ENCODE peak calls at places on chromosomes 4 and X, in four cellular contexts. One of them, this sample, is unnamed.

GRCh38 chr4:160835789-160836188 is 1328.0 kb downstream of the FSTL5 start:
- DNase-seq in K562: no peak
- DNase-seq in HepG2: no peak
- DNase-seq in GM12878: no peak
- DNase-seq in this sample: peak

GRCh38 chr4:171157462-171158082 is 655.6 kb upstream of the GALNTL6 start:
- DNase-seq in K562: peak
- DNase-seq in HepG2: no peak
- DNase-seq in GM12878: no peak
- DNase-seq in this sample: no peak

GRCh38 chr4:92551616-92552015 is 247.8 kb downstream of the GRID2 start:
- DNase-seq in K562: no peak
- DNase-seq in HepG2: no peak
- DNase-seq in GM12878: no peak
- DNase-seq in this sample: no peak

GRCh38 chr4:39044364-39044946 is 12.2 kb upstream of the TMEM156 start:
- DNase-seq in K562: peak
- DNase-seq in HepG2: peak
- DNase-seq in GM12878: peak
- DNase-seq in this sample: peak

GRCh38 chr4:74365761-74366160 is 816 bp downstream of the EREG start:
- DNase-seq in K562: peak
- DNase-seq in HepG2: no peak
- DNase-seq in GM12878: no peak
- DNase-seq in this sample: no peak

GRCh38 chrX:10190367-10190766 is 33.6 kb downstream of the CLCN4 start:
- DNase-seq in K562: peak
- DNase-seq in HepG2: peak
- DNase-seq in GM12878: no peak
- DNase-seq in this sample: peak

GRCh38 chr4:11650801-11651596 is 222.3 kb upstream of the HS3ST1 start:
- DNase-seq in K562: no peak
- DNase-seq in HepG2: no peak
- DNase-seq in GM12878: no peak
- DNase-seq in this sample: peak

GRCh38 chrX:51896626-51897025 is 3.2 kb downstream of the MAGED1 start:
- DNase-seq in K562: no peak
- DNase-seq in HepG2: no peak
- DNase-seq in GM12878: no peak
- DNase-seq in this sample: no peak

GRCh38 chr4:128582319-128582948 is 227.1 kb upstream of the JADE1 start:
- DNase-seq in K562: peak
- DNase-seq in HepG2: no peak
- DNase-seq in GM12878: no peak
- DNase-seq in this sample: no peak

GRCh38 chr4:99832313-99832712 is 15.7 kb downstream of the DAPP1 start:
- DNase-seq in K562: no peak
- DNase-seq in HepG2: no peak
- DNase-seq in GM12878: no peak
- DNase-seq in this sample: no peak

GRCh38 chr4:41177016-41177415 is 37.3 kb downstream of the APBB2 start:
- DNase-seq in K562: no peak
- DNase-seq in HepG2: peak
- DNase-seq in GM12878: no peak
- DNase-seq in this sample: no peak

GRCh38 chr4:184364100-184364921 is 110.0 kb downstream of the IRF2 start:
- DNase-seq in K562: no peak
- DNase-seq in HepG2: peak
- DNase-seq in GM12878: no peak
- DNase-seq in this sample: no peak

GRCh38 chr4:89137695-89138094 is 26.4 kb downstream of the TIGD2 start:
- DNase-seq in K562: no peak
- DNase-seq in HepG2: no peak
- DNase-seq in GM12878: no peak
- DNase-seq in this sample: no peak

GRCh38 chr4:24130637-24131036 is 240.8 kb upstream of the PPARGC1A start:
- DNase-seq in K562: no peak
- DNase-seq in HepG2: no peak
- DNase-seq in GM12878: no peak
- DNase-seq in this sample: no peak

GRCh38 chr4:729336-730315 is 24.0 kb downstream of the PCGF3 start:
- DNase-seq in K562: no peak
- DNase-seq in HepG2: no peak
- DNase-seq in GM12878: no peak
- DNase-seq in this sample: no peak

GRCh38 chrX:19650996-19651395 is 135.7 kb upstream of the MAP3K15 start:
- DNase-seq in K562: no peak
- DNase-seq in HepG2: no peak
- DNase-seq in GM12878: no peak
- DNase-seq in this sample: no peak

GRCh38 chr4:83013420-83013867 is 2.8 kb upstream of the LIN54 start:
- DNase-seq in K562: peak
- DNase-seq in HepG2: no peak
- DNase-seq in GM12878: no peak
- DNase-seq in this sample: no peak

GRCh38 chr4:53196872-53197759 is 168.7 kb downstream of the SCFD2 start:
- DNase-seq in K562: peak
- DNase-seq in HepG2: peak
- DNase-seq in GM12878: peak
- DNase-seq in this sample: peak

GRCh38 chr4:122577808-122578781 is 42.8 kb downstream of the IL21 start:
- DNase-seq in K562: peak
- DNase-seq in HepG2: peak
- DNase-seq in GM12878: no peak
- DNase-seq in this sample: peak

GRCh38 chrX:72478853-72479252 is 93.8 kb downstream of the HDAC8 start:
- DNase-seq in K562: no peak
- DNase-seq in HepG2: peak
- DNase-seq in GM12878: no peak
- DNase-seq in this sample: no peak

GRCh38 chrX:92232182-92232581 is 453.0 kb downstream of the PCDH11X start:
- DNase-seq in K562: no peak
- DNase-seq in HepG2: peak
- DNase-seq in GM12878: no peak
- DNase-seq in this sample: no peak

GRCh38 chrX:30196322-30196721 is 19.0 kb upstream of the MAGEB2 start:
- DNase-seq in K562: peak
- DNase-seq in HepG2: no peak
- DNase-seq in GM12878: no peak
- DNase-seq in this sample: peak

GRCh38 chr4:95638920-95639501 is 90.2 kb upstream of the UNC5C start:
- DNase-seq in K562: no peak
- DNase-seq in HepG2: no peak
- DNase-seq in GM12878: no peak
- DNase-seq in this sample: no peak

GRCh38 chr4:52996261-52997131 is 134.4 kb downstream of the RASL11B start:
- DNase-seq in K562: no peak
- DNase-seq in HepG2: no peak
- DNase-seq in GM12878: no peak
- DNase-seq in this sample: no peak

GRCh38 chr4:48100248-48100647 is 33.8 kb downstream of the TXK start:
- DNase-seq in K562: no peak
- DNase-seq in HepG2: no peak
- DNase-seq in GM12878: no peak
- DNase-seq in this sample: no peak

GRCh38 chr4:115720611-115721010 is 607.2 kb upstream of the NDST4 start:
- DNase-seq in K562: no peak
- DNase-seq in HepG2: no peak
- DNase-seq in GM12878: no peak
- DNase-seq in this sample: no peak

GRCh38 chrX:31260351-31260750 is 188.5 kb upstream of the FTHL17 start:
- DNase-seq in K562: no peak
- DNase-seq in HepG2: no peak
- DNase-seq in GM12878: no peak
- DNase-seq in this sample: no peak

GRCh38 chr4:25842229-25842840 is 20.5 kb downstream of the SEL1L3 start:
- DNase-seq in K562: no peak
- DNase-seq in HepG2: no peak
- DNase-seq in GM12878: peak
- DNase-seq in this sample: no peak

GRCh38 chr4:170674176-170674575 is 584.4 kb upstream of the AADAT start:
- DNase-seq in K562: no peak
- DNase-seq in HepG2: no peak
- DNase-seq in GM12878: no peak
- DNase-seq in this sample: no peak

GRCh38 chrX:109889289-109890006 is 113.5 kb upstream of the TMEM164 start:
- DNase-seq in K562: peak
- DNase-seq in HepG2: peak
- DNase-seq in GM12878: peak
- DNase-seq in this sample: no peak

GRCh38 chr4:109134921-109135320 is 167.5 kb downstream of the COL25A1 start:
- DNase-seq in K562: peak
- DNase-seq in HepG2: no peak
- DNase-seq in GM12878: no peak
- DNase-seq in this sample: no peak

DNA sequence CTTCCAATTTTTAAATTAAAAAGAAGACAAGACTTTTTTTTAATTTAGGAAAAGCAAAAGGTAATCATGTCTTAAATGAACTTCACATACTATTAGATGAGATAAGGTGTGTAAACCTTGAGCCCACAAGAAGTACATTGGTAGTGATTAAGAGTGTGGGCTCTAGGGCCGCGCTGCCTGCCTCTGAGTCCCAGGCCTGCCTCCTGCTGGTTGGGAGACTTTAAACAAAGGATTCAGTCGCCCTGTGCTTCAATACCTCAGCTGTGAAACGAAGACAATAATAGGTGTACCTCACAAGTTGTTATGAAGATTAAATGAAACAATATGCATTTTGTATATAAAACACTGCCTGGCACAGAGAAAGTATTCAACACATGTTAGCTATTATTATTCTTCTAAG is 95.9 kb upstream of the MYOZ2 start:
- DNase-seq in K562: peak
- DNase-seq in HepG2: no peak
- DNase-seq in GM12878: no peak
- DNase-seq in this sample: peak
- TF ChIP-seq YY1 in K562: no peak
- TF ChIP-seq YY1 in HepG2: no peak
- TF ChIP-seq YY1 in GM12878: no peak
- TF ChIP-seq YY1 in this sample: no peak

GRCh38 chr4:156190606-156191005 is 236.9 kb upstream of the CTSO start:
- DNase-seq in K562: no peak
- DNase-seq in HepG2: no peak
- DNase-seq in GM12878: no peak
- DNase-seq in this sample: no peak
- TF ChIP-seq ATF3 in K562: no peak
- TF ChIP-seq ATF3 in HepG2: no peak
- TF ChIP-seq ATF3 in GM12878: no peak
- TF ChIP-seq ATF3 in this sample: no peak

GRCh38 chrX:82541822-82542221 is 966.3 kb upstream of the POU3F4 start:
- DNase-seq in K562: no peak
- DNase-seq in HepG2: no peak
- DNase-seq in GM12878: no peak
- DNase-seq in this sample: no peak
- TF ChIP-seq REST in K562: no peak
- TF ChIP-seq REST in HepG2: no peak
- TF ChIP-seq REST in GM12878: no peak
- TF ChIP-seq REST in this sample: no peak

GRCh38 chr4:98260579-98261290 is 449 bp upstream of the RAP1GDS1 start:
- DNase-seq in K562: peak
- DNase-seq in HepG2: peak
- DNase-seq in GM12878: peak
- DNase-seq in this sample: peak
- TF ChIP-seq YY1 in K562: peak
- TF ChIP-seq YY1 in HepG2: peak
- TF ChIP-seq YY1 in GM12878: peak
- TF ChIP-seq YY1 in this sample: peak

GRCh38 chr4:144709793-144710525 is 64.0 kb downstream of the HHIP start:
- DNase-seq in K562: no peak
- DNase-seq in HepG2: no peak
- DNase-seq in GM12878: no peak
- DNase-seq in this sample: peak
- TF ChIP-seq ATF3 in K562: no peak
- TF ChIP-seq ATF3 in HepG2: no peak
- TF ChIP-seq ATF3 in GM12878: no peak
- TF ChIP-seq ATF3 in this sample: no peak

DNA sequence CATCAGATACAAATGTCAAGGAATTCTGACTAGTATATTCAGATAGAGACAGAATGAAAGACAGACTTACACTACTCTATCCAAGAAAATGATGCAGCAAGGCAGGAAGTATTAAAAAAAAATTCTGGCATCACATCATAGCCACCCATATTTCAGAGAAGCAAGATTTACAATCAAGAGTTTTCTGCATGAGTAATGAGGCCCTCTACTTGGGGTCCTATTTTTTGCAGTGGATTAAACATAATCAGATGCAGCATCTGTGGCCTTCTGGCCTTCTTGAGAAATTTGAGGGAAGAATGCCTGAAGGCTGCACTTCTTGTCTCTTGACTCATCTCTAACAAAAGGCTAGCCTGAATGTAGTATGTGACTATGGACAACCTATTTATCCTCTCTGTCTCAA is 48.2 kb upstream of the SLIT2 start:
- DNase-seq in K562: no peak
- DNase-seq in HepG2: no peak
- DNase-seq in GM12878: no peak
- DNase-seq in this sample: no peak
- TF ChIP-seq REST in K562: no peak
- TF ChIP-seq REST in HepG2: no peak
- TF ChIP-seq REST in GM12878: no peak
- TF ChIP-seq REST in this sample: no peak

DNA sequence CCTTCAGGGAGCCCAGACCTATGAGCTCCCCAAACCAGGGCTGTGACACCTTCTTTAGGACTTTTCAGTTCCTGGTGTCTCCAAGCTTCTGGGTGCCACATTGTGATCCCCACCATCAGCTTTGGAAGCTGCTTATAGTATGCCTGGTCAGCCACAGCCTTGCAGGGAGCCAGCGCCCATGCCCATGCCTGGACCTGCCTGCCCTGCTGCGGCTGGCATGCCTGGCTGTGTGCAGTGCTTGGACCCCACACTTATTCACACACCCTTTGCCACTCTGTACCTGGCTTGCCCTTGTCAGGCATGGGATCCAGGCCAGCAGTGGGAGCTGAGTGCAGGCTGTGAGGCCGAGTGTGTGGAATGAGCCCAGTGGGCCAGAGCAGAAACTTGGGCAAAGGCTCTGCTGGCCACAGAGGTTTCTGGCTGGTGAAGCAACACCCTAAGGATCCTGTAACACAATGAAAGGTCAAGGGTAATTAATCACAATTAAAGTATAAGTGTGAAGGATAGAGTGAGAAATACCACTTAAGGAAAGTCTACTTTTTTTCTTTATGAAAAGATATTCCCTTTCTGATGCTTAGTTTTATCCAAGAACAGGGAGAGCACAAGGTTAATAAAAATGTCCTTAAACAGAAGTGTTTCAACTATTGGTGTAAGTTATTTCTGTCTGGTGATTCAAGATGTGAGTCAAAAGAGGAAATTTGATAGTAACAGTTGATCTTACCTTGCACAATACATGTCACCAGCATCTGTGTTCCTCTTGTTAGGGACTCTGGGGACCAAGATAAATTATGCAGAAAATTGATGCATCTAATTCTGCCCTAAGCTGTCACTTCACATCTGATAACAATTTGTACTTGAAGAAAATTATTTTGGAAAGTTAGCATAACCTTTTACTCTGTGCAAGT is 161.8 kb downstream of the FAM47A start:
- DNase-seq in K562: no peak
- DNase-seq in HepG2: no peak
- DNase-seq in GM12878: no peak
- DNase-seq in this sample: no peak
- TF ChIP-seq YY1 in K562: no peak
- TF ChIP-seq YY1 in HepG2: no peak
- TF ChIP-seq YY1 in GM12878: no peak
- TF ChIP-seq YY1 in this sample: no peak

GRCh38 chr4:148069086-148070010 is 337.5 kb downstream of the ARHGAP10 start:
- DNase-seq in K562: no peak
- DNase-seq in HepG2: no peak
- DNase-seq in GM12878: no peak
- DNase-seq in this sample: no peak
- TF ChIP-seq ATF3 in K562: no peak
- TF ChIP-seq ATF3 in HepG2: no peak
- TF ChIP-seq ATF3 in GM12878: no peak
- TF ChIP-seq ATF3 in this sample: no peak